ENCODE peak calls at places on chromosomes 4 and X, in four cellular contexts. One of them, this sample, is unnamed.

GRCh38 chrX:77003956-77004355 is 443.2 kb upstream of the FGF16 start:
- DNase-seq in GM12878: no peak
- DNase-seq in IMR-90: no peak
- DNase-seq in K562: no peak
- DNase-seq in this sample: no peak

GRCh38 chrX:49919617-49920016 is 2.8 kb upstream of the CLCN5 start:
- DNase-seq in IMR-90: peak; percentile 46
- DNase-seq in K562: peak; percentile 47
- DNase-seq in GM12878: no peak
- DNase-seq in this sample: peak; percentile 6

GRCh38 chrX:123884809-123885408 is 25.1 kb downstream of the XIAP start:
- DNase-seq in GM12878: no peak
- DNase-seq in IMR-90: peak; percentile 52
- DNase-seq in K562: peak; percentile 32
- DNase-seq in this sample: peak; percentile 52

GRCh38 chr4:6308890-6309643 is 39.4 kb downstream of the WFS1 start:
- DNase-seq in K562: no peak
- DNase-seq in GM12878: no peak
- DNase-seq in IMR-90: no peak
- DNase-seq in this sample: peak; percentile 44

GRCh38 chr4:8698341-8699062 is 105.9 kb downstream of the CPZ start:
- DNase-seq in GM12878: no peak
- DNase-seq in IMR-90: no peak
- DNase-seq in K562: no peak
- DNase-seq in this sample: no peak

GRCh38 chrX:121642415-121642814 is 595.0 kb downstream of the GLUD2 start:
- DNase-seq in K562: no peak
- DNase-seq in GM12878: no peak
- DNase-seq in IMR-90: no peak
- DNase-seq in this sample: no peak

GRCh38 chr4:30875659-30876269 is 155.6 kb downstream of the PCDH7 start:
- DNase-seq in K562: no peak
- DNase-seq in GM12878: no peak
- DNase-seq in IMR-90: peak; percentile 38
- DNase-seq in this sample: no peak

GRCh38 chr4:92175250-92175649 is 128.5 kb upstream of the GRID2 start:
- DNase-seq in GM12878: no peak
- DNase-seq in K562: no peak
- DNase-seq in IMR-90: no peak
- DNase-seq in this sample: no peak

GRCh38 chr4:12409507-12410190 is 981.0 kb upstream of the HS3ST1 start:
- DNase-seq in GM12878: no peak
- DNase-seq in K562: no peak
- DNase-seq in IMR-90: no peak
- DNase-seq in this sample: peak; percentile 47

GRCh38 chr4:188196134-188196735 is 57.0 kb downstream of the TRIML1 start:
- DNase-seq in K562: no peak
- DNase-seq in GM12878: no peak
- DNase-seq in IMR-90: no peak
- DNase-seq in this sample: no peak

GRCh38 chrX:6257025-6257424 is 28.4 kb upstream of the NLGN4X start:
- DNase-seq in K562: no peak
- DNase-seq in IMR-90: no peak
- DNase-seq in GM12878: no peak
- DNase-seq in this sample: no peak

GRCh38 chr4:138275946-138276621 is 33.9 kb upstream of the SLC7A11 start:
- DNase-seq in GM12878: no peak
- DNase-seq in K562: no peak
- DNase-seq in IMR-90: peak; percentile 91
- DNase-seq in this sample: peak; percentile 83

GRCh38 chr4:105657117-105657765 is 51.2 kb downstream of the INTS12 start:
- DNase-seq in GM12878: no peak
- DNase-seq in K562: no peak
- DNase-seq in IMR-90: no peak
- DNase-seq in this sample: no peak

GRCh38 chrX:101079736-101080135 is 1.1 kb downstream of the TMEM35A start:
- DNase-seq in K562: no peak
- DNase-seq in GM12878: no peak
- DNase-seq in IMR-90: no peak
- DNase-seq in this sample: no peak

GRCh38 chrX:1202251-1202650 is 10.2 kb downstream of the CRLF2 start:
- DNase-seq in IMR-90: no peak
- DNase-seq in K562: no peak
- DNase-seq in GM12878: no peak
- DNase-seq in this sample: no peak

GRCh38 chrX:63784902-63785692 is at the start of gene ARHGEF9:
- DNase-seq in GM12878: no peak
- DNase-seq in IMR-90: no peak
- DNase-seq in K562: no peak
- DNase-seq in this sample: no peak

GRCh38 chr4:173252024-173252935 is 81.9 kb downstream of the HMGB2 start:
- DNase-seq in IMR-90: peak; percentile 100
- DNase-seq in K562: peak; percentile 63
- DNase-seq in GM12878: peak; percentile 68
- DNase-seq in this sample: peak; percentile 99

GRCh38 chr4:76709454-76709853 is 188.5 kb downstream of the SOWAHB start:
- DNase-seq in GM12878: no peak
- DNase-seq in K562: no peak
- DNase-seq in IMR-90: peak; percentile 45
- DNase-seq in this sample: no peak

GRCh38 chr4:15702941-15703403 is at the start of gene BST1:
- DNase-seq in K562: no peak
- DNase-seq in IMR-90: peak; percentile 50
- DNase-seq in GM12878: no peak
- DNase-seq in this sample: peak; percentile 52

GRCh38 chr4:39134674-39135073 is 47.7 kb upstream of the WDR19 start:
- DNase-seq in GM12878: no peak
- DNase-seq in K562: no peak
- DNase-seq in IMR-90: peak; percentile 1
- DNase-seq in this sample: peak; percentile 16

GRCh38 chr4:41212221-41213203 is 1.8 kb downstream of the APBB2 start:
- DNase-seq in K562: no peak
- DNase-seq in IMR-90: peak; percentile 64
- DNase-seq in GM12878: peak; percentile 70
- DNase-seq in this sample: peak; percentile 86

GRCh38 chr4:114005569-114006442 is 26.4 kb upstream of the ARSJ start:
- DNase-seq in IMR-90: peak; percentile 82
- DNase-seq in K562: no peak
- DNase-seq in GM12878: no peak
- DNase-seq in this sample: peak; percentile 76

GRCh38 chr4:118968006-118968405 is 79.4 kb downstream of the SYNPO2 start:
- DNase-seq in IMR-90: peak; percentile 87
- DNase-seq in K562: no peak
- DNase-seq in GM12878: peak; percentile 67
- DNase-seq in this sample: peak; percentile 38

GRCh38 chr4:80017125-80017854 is 55.7 kb downstream of the ANTXR2 start:
- DNase-seq in GM12878: no peak
- DNase-seq in IMR-90: peak; percentile 96
- DNase-seq in K562: no peak
- DNase-seq in this sample: peak; percentile 3

GRCh38 chrX:110569506-110569905 is 210.9 kb downstream of the RTL9 start:
- DNase-seq in K562: no peak
- DNase-seq in GM12878: no peak
- DNase-seq in IMR-90: no peak
- DNase-seq in this sample: no peak

GRCh38 chr4:74540193-74540592 is 95.3 kb downstream of the AREG start:
- DNase-seq in IMR-90: peak; percentile 72
- DNase-seq in GM12878: no peak
- DNase-seq in K562: no peak
- DNase-seq in this sample: no peak

GRCh38 chrX:127038065-127038464 is 218.5 kb downstream of the PRR32 start:
- DNase-seq in GM12878: no peak
- DNase-seq in K562: no peak
- DNase-seq in IMR-90: no peak
- DNase-seq in this sample: no peak

GRCh38 chr4:38078590-38079381 is 118.6 kb downstream of the PTTG2 start:
- DNase-seq in K562: no peak
- DNase-seq in IMR-90: peak; percentile 94
- DNase-seq in GM12878: no peak
- DNase-seq in this sample: peak; percentile 81

GRCh38 chr4:83340692-83341343 is 6.2 kb upstream of the HPSE start:
- DNase-seq in K562: no peak
- DNase-seq in IMR-90: no peak
- DNase-seq in GM12878: no peak
- DNase-seq in this sample: no peak

GRCh38 chr4:152997771-152998487 is 61.8 kb downstream of the FHDC1 start:
- DNase-seq in GM12878: no peak
- DNase-seq in K562: no peak
- DNase-seq in IMR-90: peak; percentile 7
- DNase-seq in this sample: no peak

GRCh38 chrX:148381603-148382002 is 118.8 kb upstream of the AFF2 start:
- DNase-seq in GM12878: peak; percentile 8
- DNase-seq in K562: no peak
- DNase-seq in IMR-90: no peak
- DNase-seq in this sample: no peak

DNA sequence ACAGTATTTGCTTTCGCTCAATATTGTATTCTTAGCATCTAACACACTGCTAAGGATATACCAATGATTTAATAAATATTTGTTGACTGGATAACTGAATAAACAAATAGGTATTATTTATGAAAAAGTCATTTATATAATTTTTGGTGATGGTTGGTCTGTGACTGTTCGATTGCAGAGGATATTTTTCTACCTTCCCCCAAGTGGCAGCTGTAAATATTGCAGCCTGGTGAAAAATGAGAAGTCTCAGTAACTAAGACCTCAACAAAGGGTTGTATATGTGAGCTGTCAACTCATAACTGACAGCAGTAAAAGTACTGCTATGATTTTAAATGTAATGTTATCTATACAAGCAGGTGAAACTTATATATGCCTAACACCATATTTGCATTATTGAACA is 36.0 kb downstream of the HTR2C start:
- DNase-seq in IMR-90: no peak
- DNase-seq in K562: peak; percentile 10
- DNase-seq in GM12878: no peak
- DNase-seq in this sample: peak; percentile 1
- TF ChIP-seq FOS in IMR-90: no peak
- TF ChIP-seq FOS in K562: no peak
- TF ChIP-seq FOS in GM12878: no peak
- TF ChIP-seq FOS in this sample: no peak

GRCh38 chr4:3877236-3877635 is 111.1 kb downstream of the ADRA2C start:
- DNase-seq in IMR-90: no peak
- DNase-seq in K562: no peak
- DNase-seq in GM12878: no peak
- DNase-seq in this sample: no peak
- TF ChIP-seq FOS in IMR-90: no peak
- TF ChIP-seq FOS in K562: no peak
- TF ChIP-seq FOS in GM12878: no peak
- TF ChIP-seq FOS in this sample: no peak

GRCh38 chrX:67523002-67523711 is 20.7 kb upstream of the AR start:
- DNase-seq in IMR-90: no peak
- DNase-seq in GM12878: no peak
- DNase-seq in K562: no peak
- DNase-seq in this sample: no peak

GRCh38 chrX:67520671-67521070 is 23.1 kb upstream of the AR start:
- DNase-seq in K562: no peak
- DNase-seq in GM12878: no peak
- DNase-seq in IMR-90: no peak
- DNase-seq in this sample: peak; percentile 13

GRCh38 chrX:67524428-67524827 is 19.4 kb upstream of the AR start:
- DNase-seq in GM12878: no peak
- DNase-seq in K562: no peak
- DNase-seq in IMR-90: no peak
- DNase-seq in this sample: no peak

GRCh38 chrX:67524950-67525691 is 18.7 kb upstream of the AR start:
- DNase-seq in IMR-90: no peak
- DNase-seq in GM12878: no peak
- DNase-seq in K562: no peak
- DNase-seq in this sample: no peak

DNA sequence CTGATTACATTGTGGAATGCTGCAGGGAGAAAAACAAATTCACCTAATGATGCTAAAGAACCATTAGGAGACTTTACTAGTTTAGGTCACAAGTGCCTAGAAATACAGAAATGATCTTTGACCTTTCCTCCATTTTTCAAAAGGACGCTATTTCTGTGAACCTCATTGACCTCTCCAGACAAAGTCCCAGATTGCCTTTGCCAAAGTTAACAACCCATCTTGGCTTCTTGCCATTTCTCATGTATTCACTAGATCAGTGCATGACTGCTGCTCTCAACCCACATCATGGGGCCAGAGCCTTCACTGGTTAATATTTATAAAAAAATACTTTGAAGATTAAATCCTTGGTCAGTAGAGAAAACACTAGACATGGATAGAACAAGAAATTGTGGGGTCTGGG is 19.9 kb upstream of the AR start:
- DNase-seq in IMR-90: no peak
- DNase-seq in GM12878: no peak
- DNase-seq in K562: no peak
- DNase-seq in this sample: peak; percentile 53
- TF ChIP-seq FOS in IMR-90: no peak
- TF ChIP-seq FOS in GM12878: no peak
- TF ChIP-seq FOS in K562: no peak
- TF ChIP-seq FOS in this sample: no peak

GRCh38 chr4:101644516-101644915 is 146.0 kb upstream of the BANK1 start:
- DNase-seq in GM12878: no peak
- DNase-seq in K562: no peak
- DNase-seq in IMR-90: no peak
- DNase-seq in this sample: no peak
- TF ChIP-seq FOS in GM12878: no peak
- TF ChIP-seq FOS in K562: no peak
- TF ChIP-seq FOS in IMR-90: no peak
- TF ChIP-seq FOS in this sample: no peak

DNA sequence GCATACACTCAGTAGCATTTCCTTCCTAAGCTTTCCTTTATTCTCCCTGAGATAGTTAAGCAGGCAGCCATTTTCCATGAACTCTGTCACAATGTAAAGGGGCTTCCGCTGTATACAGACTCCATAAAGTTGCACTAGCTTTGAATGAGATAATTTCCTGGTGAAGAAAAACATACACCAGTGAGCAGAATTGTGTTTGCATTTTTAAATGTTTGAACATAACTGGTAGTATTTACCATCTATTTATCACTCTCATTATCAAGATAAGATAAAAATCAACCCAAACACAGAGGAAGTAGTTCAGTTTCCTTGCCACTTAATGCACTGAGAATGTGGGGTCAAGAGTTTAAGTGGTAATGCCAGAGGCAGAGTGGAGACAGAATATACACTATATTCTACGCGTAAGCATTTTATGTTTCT is 54.1 kb downstream of the TXK start:
- DNase-seq in K562: no peak
- DNase-seq in IMR-90: no peak
- DNase-seq in GM12878: no peak
- DNase-seq in this sample: peak; percentile 72
- TF ChIP-seq FOS in K562: no peak
- TF ChIP-seq FOS in IMR-90: no peak
- TF ChIP-seq FOS in GM12878: no peak
- TF ChIP-seq FOS in this sample: peak; percentile 62

This sample was measured in endothelial cell of umbilical vein.